ENCODE peak calls at places on chromosomes 16 and 17, in seven cellular contexts. Z is cardiac muscle cell, S is fibroblast of pulmonary artery, D is upper lobe of right lung, Y is cardiac fibroblast, L is OCI-LY7, T is brain microvascular endothelial cell. W is an unnamed sample.

GRCh38 chr16:55081622-55082593 is 151.2 kb downstream of the IRX5 start:
- DNase-seq in T (no peak), S (no peak), L (no peak), Z (no peak), Y (no peak), D (no peak), W (no peak)

GRCh38 chr16:81449241-81449640 is 4.6 kb downstream of the CMIP start:
- DNase-seq in L (no peak), D (no peak), Y (no peak), Z (no peak), S (no peak), T (no peak), W (no peak)

GRCh38 chr16:66926171-66926570 is 836 bp upstream of the RRAD start:
- DNase-seq in S (no peak), T (no peak), Z (no peak), L (no peak), D (no peak), Y (no peak), W (no peak)

GRCh38 chr17:82881900-82882714 is 42.3 kb upstream of the ZNF750 start:
- DNase-seq in Y (no peak), L (no peak), D (peak), Z (no peak), S (no peak), T (no peak), W (no peak)

GRCh38 chr17:6070280-6070894 is at the start of gene WSCD1:
- DNase-seq in T (no peak), Z (no peak), L (no peak), D (no peak), S (no peak), Y (no peak), W (no peak)

GRCh38 chr17:33874617-33875060 is 380.4 kb upstream of the CCL2 start:
- DNase-seq in Z (no peak), L (no peak), D (no peak), T (no peak), S (no peak), Y (no peak), W (no peak)

GRCh38 chr16:23594186-23594585 is 1.9 kb downstream of the NDUFAB1 start:
- DNase-seq in T (no peak), Z (no peak), Y (no peak), D (no peak), L (no peak), S (no peak), W (no peak)

GRCh38 chr17:56699186-56699895 is 105.8 kb downstream of the NOG start:
- DNase-seq in D (peak), L (no peak), Y (peak), Z (peak), T (peak), S (peak), W (peak)

GRCh38 chr16:68296291-68296690 is 14.5 kb downstream of the SLC7A6OS start:
- DNase-seq in S (no peak), Z (no peak), L (no peak), T (no peak), Y (no peak), D (no peak), W (no peak)

GRCh38 chr16:10622036-10622921 is 41.9 kb upstream of the EMP2 start:
- DNase-seq in L (no peak), D (peak), Y (no peak), Z (no peak), T (no peak), S (no peak), W (no peak)

GRCh38 chr16:85556456-85557082 is 56.6 kb upstream of the GSE1 start:
- DNase-seq in S (no peak), Z (peak), Y (no peak), D (peak), T (no peak), L (peak), W (no peak)

GRCh38 chr17:70235252-70235651 is 65.9 kb downstream of the KCNJ2 start:
- DNase-seq in S (no peak), T (no peak), Y (no peak), Z (no peak), D (no peak), L (no peak), W (no peak)

GRCh38 chr16:23286131-23286532 is 16.0 kb upstream of the SCNN1B start:
- DNase-seq in T (peak), Z (no peak), S (no peak), D (no peak), L (no peak), Y (peak), W (no peak)

GRCh38 chr17:60372790-60373483 is 19.0 kb downstream of the USP32 start:
- DNase-seq in T (peak), L (no peak), S (peak), Y (peak), Z (peak), D (no peak), W (no peak)

GRCh38 chr17:74455025-74455585 is 11.3 kb upstream of the CD300A start:
- DNase-seq in L (peak), D (no peak), Z (no peak), Y (no peak), T (no peak), S (no peak), W (no peak)

GRCh38 chr16:59758848-59759247 is 1024.7 kb upstream of the GOT2 start:
- DNase-seq in T (no peak), S (no peak), Y (no peak), D (no peak), L (no peak), Z (no peak), W (no peak)

GRCh38 chr17:28949185-28950016 is 1.9 kb downstream of the PHF12 start:
- DNase-seq in T (peak), D (peak), Z (peak), L (peak), S (peak), Y (peak), W (no peak)

GRCh38 chr17:77610518-77610893 is 348.0 kb upstream of the TNRC6C start:
- DNase-seq in Y (no peak), L (no peak), T (no peak), S (no peak), Z (no peak), D (no peak), W (no peak)
- H3K4me3 ChIP-seq in Y (no peak), L (peak), T (no peak), S (no peak), Z (no peak), D (peak), W (no peak)

DNA sequence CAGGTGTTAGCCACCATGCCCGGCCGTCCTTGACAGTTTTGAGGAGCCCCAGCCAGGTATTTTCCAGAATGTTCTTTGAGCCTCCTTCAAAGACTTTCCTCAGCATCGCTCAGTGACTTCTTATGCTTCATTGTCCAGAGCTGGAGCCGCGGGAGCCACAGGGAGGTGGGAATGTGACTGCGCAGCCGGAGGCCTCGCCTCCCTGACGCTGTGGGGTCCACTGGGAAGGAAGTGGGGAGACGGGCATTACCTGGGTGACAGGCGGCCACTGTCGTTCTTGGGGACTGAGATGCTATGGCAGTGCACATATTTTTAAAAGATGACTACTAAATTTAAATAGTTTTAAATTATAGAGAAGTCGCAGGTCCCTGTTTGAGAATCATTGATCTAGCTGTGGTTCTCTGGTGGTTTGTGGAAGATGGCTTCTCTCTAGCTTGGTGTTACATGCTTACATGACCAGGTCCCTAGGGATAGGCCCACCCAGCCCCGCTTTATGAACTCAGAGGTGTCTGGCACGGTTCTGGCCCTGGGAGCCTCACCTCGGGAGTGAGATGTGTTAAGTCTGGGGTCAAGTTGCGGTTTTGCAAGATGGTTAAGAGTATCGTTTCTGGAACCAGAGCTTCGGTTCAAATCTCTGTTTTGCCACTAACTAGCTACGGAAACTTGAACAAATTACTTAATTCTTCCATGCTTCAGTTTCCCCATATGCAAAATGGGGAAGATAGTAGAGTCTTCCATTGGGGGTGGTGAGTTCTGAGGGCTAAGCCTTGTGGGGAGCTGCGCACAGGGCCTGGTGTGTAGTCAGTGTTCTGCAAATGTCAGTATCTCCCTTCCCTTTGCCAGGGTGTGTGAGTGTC is 53.0 kb downstream of the ATP2C2 start:
- DNase-seq in Y (no peak), D (peak), Z (no peak), L (no peak), S (no peak), T (no peak), W (no peak)
- H3K4me3 ChIP-seq in Y (no peak), D (no peak), Z (no peak), L (no peak), S (no peak), T (no peak), W (no peak)

GRCh38 chr16:77234611-77235010 is 35.4 kb downstream of the SYCE1L start:
- DNase-seq in L (no peak), Y (peak), Z (no peak), D (no peak), S (no peak), T (no peak), W (no peak)

GRCh38 chr16:77238593-77238992 is 39.4 kb downstream of the SYCE1L start:
- DNase-seq in Z (no peak), S (no peak), Y (peak), T (no peak), L (no peak), D (no peak), W (no peak)

GRCh38 chr16:77231047-77231446 is 31.8 kb downstream of the SYCE1L start:
- DNase-seq in L (no peak), Z (no peak), D (no peak), S (no peak), T (no peak), Y (no peak), W (no peak)

GRCh38 chr16:77233799-77234502 is 34.7 kb downstream of the SYCE1L start:
- DNase-seq in L (no peak), Y (no peak), S (no peak), T (no peak), D (no peak), Z (no peak), W (no peak)

DNA sequence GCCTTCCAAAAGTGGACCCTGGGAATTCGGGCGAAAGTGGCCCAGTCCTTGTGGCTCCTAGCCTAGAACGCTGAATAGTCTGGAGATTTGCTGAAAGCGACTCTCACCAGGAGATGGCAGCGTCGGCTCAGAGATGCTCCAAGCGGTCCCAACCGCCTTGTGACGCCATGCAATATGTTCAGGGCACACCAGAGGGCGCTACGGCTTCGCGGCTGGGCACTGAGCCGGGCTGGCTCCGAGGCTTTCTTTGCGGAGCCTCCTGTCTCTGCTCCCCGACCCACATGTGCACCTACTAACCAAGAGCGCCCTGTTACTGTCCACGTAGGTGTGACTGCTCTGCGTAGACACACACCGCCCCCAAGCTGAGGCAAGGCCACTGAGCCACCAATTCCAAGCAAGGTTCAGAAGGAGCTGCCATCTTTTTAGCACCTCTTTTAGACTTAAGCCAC is 36.9 kb downstream of the SYCE1L start:
- DNase-seq in L (peak), S (peak), Y (peak), D (peak), T (peak), Z (peak), W (no peak)
- H3K4me3 ChIP-seq in L (no peak), S (no peak), Y (no peak), D (no peak), T (peak), Z (no peak), W (peak)

GRCh38 chr17:10845388-10845751 is 7.5 kb upstream of the PIRT start:
- DNase-seq in D (no peak), Z (no peak), T (no peak), S (no peak), Y (no peak), L (no peak), W (no peak)
- H3K4me3 ChIP-seq in D (peak), Z (no peak), T (no peak), S (no peak), Y (no peak), L (no peak), W (peak)

GRCh38 chr17:12631076-12631475 is 34.6 kb upstream of the MYOCD start:
- DNase-seq in L (no peak), T (peak), S (no peak), Y (peak), Z (no peak), D (no peak), W (no peak)
- H3K4me3 ChIP-seq in L (no peak), T (no peak), S (no peak), Y (no peak), Z (no peak), D (no peak), W (no peak)

GRCh38 chr17:17899486-17899885 is 62.7 kb upstream of the SREBF1 start:
- DNase-seq in T (no peak), S (no peak), L (no peak), Y (no peak), Z (no peak), D (no peak), W (no peak)

GRCh38 chr17:17902357-17902756 is 65.6 kb upstream of the SREBF1 start:
- DNase-seq in T (no peak), D (no peak), Z (no peak), Y (no peak), L (no peak), S (no peak), W (no peak)

GRCh38 chr17:17902877-17903276 is 66.1 kb upstream of the SREBF1 start:
- DNase-seq in D (no peak), Z (no peak), Y (no peak), L (no peak), T (no peak), S (no peak), W (no peak)

GRCh38 chr17:17898673-17899072 is 61.9 kb upstream of the SREBF1 start:
- DNase-seq in T (no peak), S (no peak), Y (no peak), D (no peak), L (no peak), Z (no peak), W (no peak)

DNA sequence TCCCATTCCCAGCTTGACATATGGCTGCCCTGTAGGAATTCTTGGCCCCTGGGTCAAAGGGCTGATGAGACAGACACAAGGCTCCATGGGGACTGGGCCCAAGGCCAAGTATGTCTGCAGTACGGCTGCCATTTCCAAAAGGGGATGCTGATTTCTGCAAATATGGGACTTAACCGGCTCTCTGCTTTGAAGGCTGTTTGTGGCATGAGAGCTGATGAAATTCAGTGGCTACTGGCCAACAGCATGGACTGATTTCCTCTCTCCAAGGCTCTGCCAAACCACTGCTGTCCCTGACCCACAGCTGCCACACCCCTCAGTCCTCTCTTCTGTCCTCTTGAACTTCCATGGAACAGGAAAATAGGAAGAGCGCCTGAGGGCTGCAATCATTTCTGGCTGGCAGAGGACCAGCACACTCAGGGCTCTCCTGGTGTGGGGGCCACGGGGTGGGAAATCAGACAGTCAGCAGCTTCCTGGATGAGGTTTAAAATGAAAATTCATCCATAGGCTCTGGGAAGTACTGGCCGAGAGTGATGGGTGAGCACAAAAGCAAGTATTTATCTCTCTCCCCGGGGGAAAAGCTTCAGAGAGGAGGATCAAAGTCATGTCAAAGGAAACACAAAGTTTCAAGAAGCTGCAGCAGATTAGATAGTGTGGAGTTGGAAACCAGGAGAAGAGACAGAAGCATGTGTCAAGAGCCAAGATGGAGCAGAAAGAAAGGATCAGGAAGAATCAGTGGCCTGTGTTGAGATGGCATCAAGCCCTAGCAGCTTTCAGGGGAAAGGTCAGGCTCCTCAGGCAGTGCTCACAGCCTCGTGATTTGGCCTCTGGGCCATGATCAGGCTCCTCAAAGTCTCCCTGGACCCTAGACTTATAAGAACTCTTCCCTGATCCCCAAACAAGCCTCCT is 64.1 kb upstream of the SREBF1 start:
- DNase-seq in L (no peak), Z (peak), S (peak), D (peak), Y (peak), T (peak), W (peak)
- H3K4me3 ChIP-seq in L (no peak), Z (no peak), S (no peak), D (no peak), Y (no peak), T (no peak), W (no peak)

GRCh38 chr17:68734911-68735310 is 133.7 kb upstream of the FAM20A start:
- DNase-seq in Y (no peak), D (no peak), Z (no peak), S (no peak), T (no peak), L (no peak), W (no peak)

GRCh38 chr17:68732301-68732749 is 131.2 kb upstream of the FAM20A start:
- DNase-seq in T (no peak), D (no peak), S (no peak), Z (no peak), L (no peak), Y (no peak), W (no peak)

GRCh38 chr17:68731465-68731864 is 130.3 kb upstream of the FAM20A start:
- DNase-seq in T (no peak), L (no peak), Z (no peak), S (no peak), Y (no peak), D (no peak), W (no peak)

GRCh38 chr17:68734202-68734825 is 133.1 kb upstream of the FAM20A start:
- DNase-seq in L (no peak), D (no peak), Z (no peak), T (no peak), S (no peak), Y (no peak), W (no peak)

DNA sequence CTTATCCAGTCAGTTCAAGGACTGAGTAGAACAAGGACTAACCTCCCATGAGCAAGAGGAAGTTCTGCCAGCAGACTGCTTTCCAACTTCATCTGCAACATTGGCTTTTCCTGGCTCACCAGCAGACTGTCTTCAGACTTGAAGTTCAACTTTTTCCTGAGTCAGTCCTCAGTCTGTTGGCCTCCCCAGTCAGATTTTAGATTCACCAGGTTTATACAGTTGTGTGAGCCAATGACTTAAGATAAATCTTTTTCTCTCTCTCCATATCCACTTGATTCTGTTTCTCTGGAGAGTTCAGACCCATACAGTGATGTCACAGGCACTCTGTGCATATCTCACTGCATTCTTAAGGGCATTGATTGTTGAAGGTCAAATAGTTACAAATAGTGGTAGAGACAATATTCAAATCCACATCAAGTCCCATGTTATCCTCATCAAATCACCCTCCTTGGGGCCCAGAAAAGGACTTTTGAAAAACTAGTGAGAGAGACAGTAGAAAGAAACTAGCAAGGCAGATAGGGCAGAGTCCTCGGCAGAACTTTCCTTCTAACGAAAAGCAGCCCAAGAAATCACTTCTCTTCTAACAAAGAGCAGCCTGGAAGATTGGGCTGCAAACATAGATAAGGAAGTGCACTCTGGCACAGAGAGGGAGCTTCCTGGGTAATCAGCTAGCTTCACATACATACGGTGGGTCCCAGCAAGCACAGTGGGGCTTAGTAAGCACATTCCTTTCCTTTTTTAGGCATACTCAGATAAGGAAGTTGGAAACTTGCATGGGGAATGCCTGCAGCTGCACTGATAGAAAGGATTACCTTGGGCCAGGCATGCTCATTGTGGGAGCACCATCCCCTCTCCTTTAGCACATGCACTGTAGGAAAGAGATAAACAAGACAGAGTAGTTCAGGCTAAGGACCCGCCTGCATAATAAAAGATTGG is 132.3 kb upstream of the FAM20A start:
- DNase-seq in L (no peak), D (no peak), S (peak), T (peak), Z (peak), Y (no peak), W (no peak)
- H3K4me3 ChIP-seq in L (no peak), D (no peak), S (no peak), T (no peak), Z (no peak), Y (no peak), W (no peak)

GRCh38 chr16:56862776-56863175 is 2.2 kb upstream of the SLC12A3 start:
- DNase-seq in Y (no peak), S (no peak), T (no peak), Z (no peak), L (peak), D (no peak), W (no peak)

GRCh38 chr16:56861756-56862155 is 3.3 kb upstream of the SLC12A3 start:
- DNase-seq in T (no peak), Z (no peak), S (no peak), Y (no peak), D (no peak), L (no peak), W (no peak)

GRCh38 chr16:56860226-56861020 is 4.6 kb upstream of the SLC12A3 start:
- DNase-seq in L (peak), T (no peak), Z (peak), S (no peak), D (no peak), Y (no peak), W (no peak)

GRCh38 chr16:56859636-56860035 is 5.4 kb upstream of the SLC12A3 start:
- DNase-seq in L (no peak), S (no peak), D (no peak), Z (no peak), T (no peak), Y (no peak), W (no peak)

GRCh38 chr16:56861092-56861610 is 3.9 kb upstream of the SLC12A3 start:
- DNase-seq in T (no peak), S (no peak), D (no peak), Z (peak), Y (no peak), L (peak), W (no peak)
- H3K4me3 ChIP-seq in T (no peak), S (no peak), D (no peak), Z (no peak), Y (no peak), L (peak), W (no peak)